ENCODE peak calls at places on chromosomes 5 and 9, in five cellular contexts. One of them, this sample, is unnamed.
A peak's percentile ranks its signal among the peaks of the same experiment; 100 is the strongest.

GRCh38 chr9:115930472-115930871 is 223.1 kb upstream of the PAPPA start:
- DNase-seq in astrocyte of the spinal cord: no peak
- DNase-seq in upper lobe of right lung: no peak
- DNase-seq in stimulated activated CD8-positive, alpha-beta memory T cell treated with anti-CD3 and anti-CD28 coated beads, Interleukin-2, amount 100 ng/mL, for 48 hours: no peak
- DNase-seq in AG04450: no peak
- DNase-seq in this sample: no peak

GRCh38 chr5:76715734-76716455 is at the start of gene F2R:
- DNase-seq in astrocyte of the spinal cord: peak; percentile 88
- DNase-seq in upper lobe of right lung: peak; percentile 74
- DNase-seq in stimulated activated CD8-positive, alpha-beta memory T cell treated with anti-CD3 and anti-CD28 coated beads, Interleukin-2, amount 100 ng/mL, for 48 hours: no peak
- DNase-seq in AG04450: no peak
- DNase-seq in this sample: peak; percentile 31

GRCh38 chr9:121286688-121286972 is 18.7 kb downstream of the GSN start:
- DNase-seq in astrocyte of the spinal cord: no peak
- DNase-seq in upper lobe of right lung: no peak
- DNase-seq in stimulated activated CD8-positive, alpha-beta memory T cell treated with anti-CD3 and anti-CD28 coated beads, Interleukin-2, amount 100 ng/mL, for 48 hours: no peak
- DNase-seq in AG04450: no peak
- DNase-seq in this sample: no peak

GRCh38 chr9:14052346-14052745 is 261.6 kb downstream of the NFIB start:
- DNase-seq in astrocyte of the spinal cord: no peak
- DNase-seq in upper lobe of right lung: no peak
- DNase-seq in stimulated activated CD8-positive, alpha-beta memory T cell treated with anti-CD3 and anti-CD28 coated beads, Interleukin-2, amount 100 ng/mL, for 48 hours: no peak
- DNase-seq in AG04450: no peak
- DNase-seq in this sample: no peak

GRCh38 chr9:136525841-136526499 is 19.9 kb downstream of the NOTCH1 start:
- DNase-seq in astrocyte of the spinal cord: peak; percentile 50
- DNase-seq in upper lobe of right lung: peak; percentile 79
- DNase-seq in stimulated activated CD8-positive, alpha-beta memory T cell treated with anti-CD3 and anti-CD28 coated beads, Interleukin-2, amount 100 ng/mL, for 48 hours: no peak
- DNase-seq in AG04450: no peak
- DNase-seq in this sample: no peak

GRCh38 chr5:168935183-168935582 is 356.0 kb upstream of the PANK3 start:
- DNase-seq in astrocyte of the spinal cord: no peak
- DNase-seq in upper lobe of right lung: no peak
- DNase-seq in stimulated activated CD8-positive, alpha-beta memory T cell treated with anti-CD3 and anti-CD28 coated beads, Interleukin-2, amount 100 ng/mL, for 48 hours: no peak
- DNase-seq in AG04450: no peak
- DNase-seq in this sample: no peak

GRCh38 chr5:55377810-55378209 is 70.0 kb downstream of the MTREX start:
- DNase-seq in astrocyte of the spinal cord: no peak
- DNase-seq in upper lobe of right lung: no peak
- DNase-seq in stimulated activated CD8-positive, alpha-beta memory T cell treated with anti-CD3 and anti-CD28 coated beads, Interleukin-2, amount 100 ng/mL, for 48 hours: no peak
- DNase-seq in AG04450: no peak
- DNase-seq in this sample: no peak

GRCh38 chr9:131595771-131596743 is 50.7 kb downstream of the PRRT1B start:
- DNase-seq in astrocyte of the spinal cord: no peak
- DNase-seq in upper lobe of right lung: no peak
- DNase-seq in stimulated activated CD8-positive, alpha-beta memory T cell treated with anti-CD3 and anti-CD28 coated beads, Interleukin-2, amount 100 ng/mL, for 48 hours: no peak
- DNase-seq in AG04450: no peak
- DNase-seq in this sample: no peak

GRCh38 chr5:4874097-4874496 is 266.0 kb upstream of the ADAMTS16 start:
- DNase-seq in astrocyte of the spinal cord: no peak
- DNase-seq in upper lobe of right lung: no peak
- DNase-seq in stimulated activated CD8-positive, alpha-beta memory T cell treated with anti-CD3 and anti-CD28 coated beads, Interleukin-2, amount 100 ng/mL, for 48 hours: no peak
- DNase-seq in AG04450: no peak
- DNase-seq in this sample: no peak

This sample was measured in T-helper 1 cell.